ENCODE peak calls at places on chromosomes 2 and 18, in four cellular contexts. One of them, this sample, is unnamed.

GRCh38 chr2:43088148-43089073 is 138.0 kb downstream of the ZFP36L2 start:
- DNase-seq in NCI-H460: no peak
- DNase-seq in H54: no peak
- DNase-seq in T-cell: no peak
- DNase-seq in this sample: no peak

GRCh38 chr2:219713110-219713509 is 85.7 kb downstream of the SLC4A3 start:
- DNase-seq in T-cell: no peak
- DNase-seq in H54: peak; percentile 23
- DNase-seq in NCI-H460: no peak
- DNase-seq in this sample: no peak

GRCh38 chr18:7174359-7175107 is 56.4 kb upstream of the LRRC30 start:
- DNase-seq in NCI-H460: peak; percentile 47
- DNase-seq in T-cell: no peak
- DNase-seq in H54: no peak
- DNase-seq in this sample: no peak

GRCh38 chr2:216545359-216545758 is 46.7 kb downstream of the RPL37A start:
- DNase-seq in T-cell: no peak
- DNase-seq in H54: no peak
- DNase-seq in NCI-H460: no peak
- DNase-seq in this sample: no peak

GRCh38 chr18:23134780-23135678 is at the start of gene CABLES1:
- DNase-seq in T-cell: peak; percentile 4
- DNase-seq in H54: peak; percentile 69
- DNase-seq in NCI-H460: peak; percentile 14
- DNase-seq in this sample: peak; percentile 77

GRCh38 chr2:112692914-112693313 is 27.9 kb upstream of the NT5DC4 start:
- DNase-seq in NCI-H460: no peak
- DNase-seq in H54: no peak
- DNase-seq in T-cell: no peak
- DNase-seq in this sample: no peak

GRCh38 chr2:230779141-230779523 is 66.5 kb downstream of the CAB39 start:
- DNase-seq in NCI-H460: no peak
- DNase-seq in T-cell: no peak
- DNase-seq in H54: no peak
- DNase-seq in this sample: no peak

GRCh38 chr2:8608411-8608954 is 73.4 kb upstream of the ID2 start:
- DNase-seq in H54: no peak
- DNase-seq in NCI-H460: no peak
- DNase-seq in T-cell: no peak
- DNase-seq in this sample: no peak

GRCh38 chr18:21672868-21673267 is 31.7 kb downstream of the ABHD3 start:
- DNase-seq in H54: peak; percentile 26
- DNase-seq in T-cell: no peak
- DNase-seq in NCI-H460: no peak
- DNase-seq in this sample: no peak

GRCh38 chr2:240523451-240524281 is 34.1 kb downstream of the ANKMY1 start:
- DNase-seq in H54: no peak
- DNase-seq in T-cell: no peak
- DNase-seq in NCI-H460: no peak
- DNase-seq in this sample: no peak

GRCh38 chr2:33412920-33413319 is 63.5 kb upstream of the RASGRP3 start:
- DNase-seq in T-cell: no peak
- DNase-seq in H54: peak; percentile 26
- DNase-seq in NCI-H460: peak; percentile 25
- DNase-seq in this sample: no peak

GRCh38 chr18:46337206-46337710 is 233.1 kb downstream of the HAUS1 start:
- DNase-seq in NCI-H460: no peak
- DNase-seq in H54: no peak
- DNase-seq in T-cell: no peak
- DNase-seq in this sample: no peak

GRCh38 chr18:3081558-3081957 is 68.6 kb upstream of the LPIN2 start:
- DNase-seq in NCI-H460: no peak
- DNase-seq in H54: no peak
- DNase-seq in T-cell: no peak
- DNase-seq in this sample: no peak

GRCh38 chr2:110946892-110947291 is 173.8 kb upstream of the BCL2L11 start:
- DNase-seq in H54: no peak
- DNase-seq in T-cell: no peak
- DNase-seq in NCI-H460: no peak
- DNase-seq in this sample: no peak

GRCh38 chr2:37523861-37524362 is 147.5 kb downstream of the CDC42EP3 start:
- DNase-seq in T-cell: no peak
- DNase-seq in H54: no peak
- DNase-seq in NCI-H460: no peak
- DNase-seq in this sample: no peak

GRCh38 chr18:26457611-26458350 is 90.6 kb downstream of the KCTD1 start:
- DNase-seq in H54: no peak
- DNase-seq in NCI-H460: no peak
- DNase-seq in T-cell: no peak
- DNase-seq in this sample: peak; percentile 91

GRCh38 chr2:66030553-66030952 is 404.4 kb upstream of the MEIS1 start:
- DNase-seq in T-cell: no peak
- DNase-seq in H54: peak; percentile 2
- DNase-seq in NCI-H460: no peak
- DNase-seq in this sample: no peak

GRCh38 chr2:203585541-203585940 is 50.4 kb upstream of the RAPH1 start:
- DNase-seq in H54: no peak
- DNase-seq in NCI-H460: no peak
- DNase-seq in T-cell: no peak
- DNase-seq in this sample: no peak

GRCh38 chr2:148020036-148020357 is 540 bp downstream of the ORC4 start:
- DNase-seq in NCI-H460: no peak
- DNase-seq in H54: peak; percentile 2
- DNase-seq in T-cell: no peak
- DNase-seq in this sample: no peak

GRCh38 chr2:83572400-83572799 is 886.7 kb downstream of the SUCLG1 start:
- DNase-seq in T-cell: no peak
- DNase-seq in NCI-H460: no peak
- DNase-seq in H54: peak; percentile 1
- DNase-seq in this sample: no peak

GRCh38 chr2:28664120-28664842 is 87.3 kb upstream of the PPP1CB start:
- DNase-seq in H54: no peak
- DNase-seq in T-cell: no peak
- DNase-seq in NCI-H460: no peak
- DNase-seq in this sample: no peak

GRCh38 chr2:12074126-12074883 is 327.9 kb downstream of the LPIN1 start:
- DNase-seq in H54: no peak
- DNase-seq in NCI-H460: no peak
- DNase-seq in T-cell: peak; percentile 7
- DNase-seq in this sample: no peak

GRCh38 chr2:216583606-216584005 is 49.6 kb upstream of the IGFBP2 start:
- DNase-seq in H54: no peak
- DNase-seq in NCI-H460: no peak
- DNase-seq in T-cell: no peak
- DNase-seq in this sample: no peak

GRCh38 chr2:70887550-70888229 is 48.0 kb upstream of the ATP6V1B1 start:
- DNase-seq in H54: no peak
- DNase-seq in T-cell: no peak
- DNase-seq in NCI-H460: no peak
- DNase-seq in this sample: peak; percentile 90

GRCh38 chr18:48922801-48923730 is 27.7 kb downstream of the SMAD7 start:
- DNase-seq in T-cell: no peak
- DNase-seq in NCI-H460: no peak
- DNase-seq in H54: peak; percentile 75
- DNase-seq in this sample: no peak

GRCh38 chr2:185219981-185220380 is 518.6 kb upstream of the FSIP2 start:
- DNase-seq in H54: no peak
- DNase-seq in NCI-H460: no peak
- DNase-seq in T-cell: no peak
- DNase-seq in this sample: no peak

GRCh38 chr2:239239607-239240479 is 161.0 kb downstream of the HDAC4 start:
- DNase-seq in H54: no peak
- DNase-seq in T-cell: no peak
- DNase-seq in NCI-H460: no peak
- DNase-seq in this sample: no peak

GRCh38 chr2:138267161-138267901 is 234.2 kb upstream of the SPOPL start:
- DNase-seq in H54: no peak
- DNase-seq in T-cell: no peak
- DNase-seq in NCI-H460: no peak
- DNase-seq in this sample: no peak

GRCh38 chr2:61538920-61539559 is 884 bp upstream of the XPO1 start:
- DNase-seq in H54: no peak
- DNase-seq in T-cell: peak; percentile 7
- DNase-seq in NCI-H460: peak; percentile 4
- DNase-seq in this sample: no peak

GRCh38 chr2:70391988-70392387 is 90.1 kb upstream of the FAM136A start:
- DNase-seq in H54: no peak
- DNase-seq in T-cell: no peak
- DNase-seq in NCI-H460: no peak
- DNase-seq in this sample: no peak

GRCh38 chr2:237391140-237391539 is 22.8 kb downstream of the COL6A3 start:
- DNase-seq in T-cell: no peak
- DNase-seq in NCI-H460: no peak
- DNase-seq in H54: no peak
- DNase-seq in this sample: no peak

GRCh38 chr2:46347649-46348280 is 50.6 kb downstream of the EPAS1 start:
- DNase-seq in H54: no peak
- DNase-seq in NCI-H460: no peak
- DNase-seq in T-cell: no peak
- DNase-seq in this sample: no peak

GRCh38 chr2:146412625-146413024 is 1432.2 kb upstream of the ACVR2A start:
- DNase-seq in T-cell: no peak
- DNase-seq in NCI-H460: no peak
- DNase-seq in H54: no peak
- DNase-seq in this sample: peak; percentile 83

GRCh38 chr18:72530622-72531021 is 13.5 kb downstream of the CBLN2 start:
- DNase-seq in T-cell: no peak
- DNase-seq in H54: no peak
- DNase-seq in NCI-H460: no peak
- DNase-seq in this sample: no peak

GRCh38 chr2:44579837-44580230 is 218.1 kb downstream of the CAMKMT start:
- DNase-seq in T-cell: no peak
- DNase-seq in NCI-H460: no peak
- DNase-seq in H54: no peak
- DNase-seq in this sample: no peak

GRCh38 chr2:208354964-208355381 is 51.6 kb upstream of the PTH2R start:
- DNase-seq in H54: no peak
- DNase-seq in NCI-H460: no peak
- DNase-seq in T-cell: no peak
- DNase-seq in this sample: no peak

GRCh38 chr2:223865907-223866508 is 28.6 kb upstream of the AP1S3 start:
- DNase-seq in T-cell: no peak
- DNase-seq in NCI-H460: no peak
- DNase-seq in H54: no peak
- DNase-seq in this sample: no peak

GRCh38 chr18:13570856-13571495 is 155.4 kb downstream of the FAM210A start:
- DNase-seq in T-cell: no peak
- DNase-seq in H54: no peak
- DNase-seq in NCI-H460: no peak
- DNase-seq in this sample: no peak